ENCODE peak calls at places on chromosomes 4 and X, in ten cellular contexts. H is stimulated activated CD8-positive, alpha-beta memory T cell treated with anti-CD3 and anti-CD28 coated beads, Interleukin-15, amount 100 ng/mL, for 24 hours; V is activated effector memory CD4-positive, alpha-beta T cell treated with anti-CD3 and anti-CD28 coated beads, Interleukin-2, amount 50 U/mL, for 16 hours; K is fibroblast of pulmonary artery; M is mesenchymal stem cell; P is stimulated activated CD4-positive, alpha-beta T cell treated with anti-CD3 and anti-CD28 coated beads, Interleukin-15, amount 100 ng/mL, for 1 hour; R is GM19239; B is esophagus squamous epithelium; N is H4; T is mesendoderm. I is an unnamed sample.
A peak's percentile ranks its signal among the peaks of the same experiment; 100 is the strongest.

GRCh38 chrX:53711446-53711845 is 24.9 kb upstream of the HUWE1 start:
- DNase-seq in H (no peak), V (no peak), K (no peak), M (no peak), P (no peak), R (no peak), B (no peak), N (no peak), T (peak; percentile 6), I (no peak)

GRCh38 chr4:105457997-105458396 is 15.9 kb downstream of the PPA2 start:
- DNase-seq in H (no peak), V (no peak), K (peak; percentile 19), M (peak; percentile 6), P (no peak), R (no peak), B (no peak), N (no peak), T (no peak), I (no peak)

GRCh38 chrX:40158036-40158706 is 60.4 kb upstream of the BCOR start:
- DNase-seq in H (no peak), V (peak; percentile 73), K (peak; percentile 26), M (peak; percentile 38), P (no peak), R (no peak), B (no peak), N (no peak), T (peak; percentile 34), I (peak; percentile 54)

GRCh38 chr4:5658992-5659391 is 49.4 kb downstream of the EVC2 start:
- DNase-seq in H (no peak), V (no peak), K (no peak), M (no peak), P (no peak), R (no peak), B (no peak), N (no peak), T (no peak), I (no peak)

GRCh38 chr4:113300384-113301011 is 251.0 kb downstream of the ANK2 start:
- DNase-seq in H (no peak), V (no peak), K (peak; percentile 99), M (peak; percentile 91), P (no peak), R (no peak), B (no peak), N (peak; percentile 61), T (peak; percentile 26), I (peak; percentile 69)

GRCh38 chrX:47285762-47286320 is 53.0 kb downstream of the USP11 start:
- DNase-seq in H (no peak), V (no peak), K (peak; percentile 4), M (no peak), P (no peak), R (no peak), B (no peak), N (no peak), T (no peak), I (no peak)

GRCh38 chr4:16067515-16067914 is 16.3 kb downstream of the PROM1 start:
- DNase-seq in H (no peak), V (no peak), K (peak; percentile 7), M (no peak), P (no peak), R (no peak), B (no peak), N (no peak), T (no peak), I (no peak)

GRCh38 chrX:105120460-105120859 is 100.0 kb downstream of the TEX13A start:
- DNase-seq in H (no peak), V (no peak), K (no peak), M (peak; percentile 0), P (no peak), R (no peak), B (no peak), N (no peak), T (no peak), I (no peak)

GRCh38 chrX:54721424-54721823 is 76.6 kb downstream of the ITIH6 start:
- DNase-seq in H (no peak), V (no peak), K (no peak), M (no peak), P (no peak), R (no peak), B (no peak), N (peak; percentile 56), T (no peak), I (peak; percentile 6)

GRCh38 chr4:107380836-107381438 is 339.1 kb downstream of the PAPSS1 start:
- DNase-seq in H (no peak), V (no peak), K (no peak), M (no peak), P (no peak), R (no peak), B (no peak), N (no peak), T (no peak), I (peak; percentile 22)

GRCh38 chr4:79198886-79199591 is 126.8 kb downstream of the NAA11 start:
- DNase-seq in H (no peak), V (no peak), K (no peak), M (no peak), P (no peak), R (no peak), B (no peak), N (no peak), T (peak; percentile 2), I (no peak)

GRCh38 chr4:67198757-67199156 is 346.5 kb downstream of the CENPC start:
- DNase-seq in H (no peak), V (no peak), K (peak; percentile 77), M (peak; percentile 57), P (no peak), R (no peak), B (no peak), N (peak; percentile 63), T (peak; percentile 64), I (peak; percentile 22)

I was measured in Daoy.